ENCODE peak calls at places on chromosomes 5 and 9, in six cellular contexts. One of them, this sample, is unnamed.

GRCh38 chr9:96741771-96742170 is 36.1 kb downstream of the ZNF510 start:
- DNase-seq in GM23248: no peak
- DNase-seq in neural progenitor cell: no peak
- DNase-seq in GM23338: no peak
- DNase-seq in PC-9: no peak
- DNase-seq in PC-3: no peak
- DNase-seq in this sample: no peak

GRCh38 chr9:111282940-111283339 is 47.1 kb downstream of the OR2K2 start:
- DNase-seq in GM23248: no peak
- DNase-seq in neural progenitor cell: no peak
- DNase-seq in GM23338: no peak
- DNase-seq in PC-9: no peak
- DNase-seq in PC-3: no peak
- DNase-seq in this sample: no peak

GRCh38 chr9:97046228-97046627 is 7.3 kb upstream of the CTSV start:
- DNase-seq in GM23248: peak; percentile 31
- DNase-seq in neural progenitor cell: no peak
- DNase-seq in GM23338: peak; percentile 80
- DNase-seq in PC-9: peak; percentile 99
- DNase-seq in PC-3: peak; percentile 97
- DNase-seq in this sample: no peak

GRCh38 chr5:150350524-150351344 is 6.8 kb upstream of the TCOF1 start:
- DNase-seq in GM23248: peak; percentile 85
- DNase-seq in neural progenitor cell: peak; percentile 73
- DNase-seq in GM23338: peak; percentile 94
- DNase-seq in PC-9: peak; percentile 66
- DNase-seq in PC-3: peak; percentile 88
- DNase-seq in this sample: peak; percentile 86

GRCh38 chr5:155943516-155944407 is 383.2 kb upstream of the SGCD start:
- DNase-seq in GM23248: peak; percentile 81
- DNase-seq in neural progenitor cell: peak; percentile 74
- DNase-seq in GM23338: peak; percentile 77
- DNase-seq in PC-9: no peak
- DNase-seq in PC-3: peak; percentile 2
- DNase-seq in this sample: peak; percentile 58

GRCh38 chr9:112249277-112249676 is 74.2 kb upstream of the SUSD1 start:
- DNase-seq in GM23248: peak; percentile 55
- DNase-seq in neural progenitor cell: no peak
- DNase-seq in GM23338: no peak
- DNase-seq in PC-9: peak; percentile 61
- DNase-seq in PC-3: peak; percentile 62
- DNase-seq in this sample: peak; percentile 11

GRCh38 chr5:50958852-50959457 is 292.5 kb downstream of the PARP8 start:
- DNase-seq in GM23248: peak; percentile 70
- DNase-seq in neural progenitor cell: peak; percentile 54
- DNase-seq in GM23338: peak; percentile 74
- DNase-seq in PC-9: no peak
- DNase-seq in PC-3: peak; percentile 49
- DNase-seq in this sample: peak; percentile 61

GRCh38 chr5:151298063-151298462 is 5.5 kb downstream of the SLC36A3 start:
- DNase-seq in GM23248: peak; percentile 84
- DNase-seq in neural progenitor cell: peak; percentile 55
- DNase-seq in GM23338: peak; percentile 88
- DNase-seq in PC-9: no peak
- DNase-seq in PC-3: peak; percentile 78
- DNase-seq in this sample: no peak

GRCh38 chr9:38371495-38371894 is 21.0 kb upstream of the ALDH1B1 start:
- DNase-seq in GM23248: peak; percentile 42
- DNase-seq in neural progenitor cell: peak; percentile 21
- DNase-seq in GM23338: no peak
- DNase-seq in PC-9: no peak
- DNase-seq in PC-3: peak; percentile 63
- DNase-seq in this sample: peak; percentile 62

GRCh38 chr5:58505971-58506640 is 14.9 kb downstream of the GAPT start:
- DNase-seq in GM23248: no peak
- DNase-seq in neural progenitor cell: no peak
- DNase-seq in GM23338: no peak
- DNase-seq in PC-9: no peak
- DNase-seq in PC-3: no peak
- DNase-seq in this sample: no peak

GRCh38 chr5:119393746-119394145 is 37.9 kb downstream of the TNFAIP8 start:
- DNase-seq in GM23248: peak; percentile 67
- DNase-seq in neural progenitor cell: no peak
- DNase-seq in GM23338: no peak
- DNase-seq in PC-9: no peak
- DNase-seq in PC-3: peak; percentile 51
- DNase-seq in this sample: no peak

GRCh38 chr9:116337015-116337414 is 183.4 kb downstream of the PAPPA start:
- DNase-seq in GM23248: peak; percentile 74
- DNase-seq in neural progenitor cell: no peak
- DNase-seq in GM23338: peak; percentile 57
- DNase-seq in PC-9: no peak
- DNase-seq in PC-3: peak; percentile 10
- DNase-seq in this sample: no peak

GRCh38 chr9:14179449-14179848 is 134.5 kb downstream of the NFIB start:
- DNase-seq in GM23248: no peak
- DNase-seq in neural progenitor cell: no peak
- DNase-seq in GM23338: no peak
- DNase-seq in PC-9: peak; percentile 85
- DNase-seq in PC-3: peak; percentile 84
- DNase-seq in this sample: no peak

GRCh38 chr9:1071730-1072129 is 21.6 kb downstream of the DMRT2 start:
- DNase-seq in GM23248: no peak
- DNase-seq in neural progenitor cell: no peak
- DNase-seq in GM23338: no peak
- DNase-seq in PC-9: no peak
- DNase-seq in PC-3: peak; percentile 68
- DNase-seq in this sample: peak; percentile 25

GRCh38 chr9:124035001-124035650 is 23.6 kb downstream of the LHX2 start:
- DNase-seq in GM23248: no peak
- DNase-seq in neural progenitor cell: no peak
- DNase-seq in GM23338: no peak
- DNase-seq in PC-9: no peak
- DNase-seq in PC-3: no peak
- DNase-seq in this sample: no peak

GRCh38 chr9:130172161-130172857 is at the start of gene NCS1:
- DNase-seq in GM23248: peak; percentile 87
- DNase-seq in neural progenitor cell: peak; percentile 84
- DNase-seq in GM23338: peak; percentile 70
- DNase-seq in PC-9: no peak
- DNase-seq in PC-3: peak; percentile 38
- DNase-seq in this sample: no peak

GRCh38 chr9:114395196-114395595 is 7.4 kb upstream of the AKNA start:
- DNase-seq in GM23248: no peak
- DNase-seq in neural progenitor cell: no peak
- DNase-seq in GM23338: no peak
- DNase-seq in PC-9: no peak
- DNase-seq in PC-3: no peak
- DNase-seq in this sample: no peak

GRCh38 chr5:107104774-107105050 is 566.0 kb downstream of the EFNA5 start:
- DNase-seq in GM23248: no peak
- DNase-seq in neural progenitor cell: no peak
- DNase-seq in GM23338: peak; percentile 66
- DNase-seq in PC-9: no peak
- DNase-seq in PC-3: peak; percentile 40
- DNase-seq in this sample: no peak

GRCh38 chr9:109721021-109721420 is 59.0 kb upstream of the PALM2AKAP2 start:
- DNase-seq in GM23248: peak; percentile 26
- DNase-seq in neural progenitor cell: peak; percentile 10
- DNase-seq in GM23338: peak; percentile 29
- DNase-seq in PC-9: no peak
- DNase-seq in PC-3: no peak
- DNase-seq in this sample: no peak

GRCh38 chr9:94827584-94828304 is 101.2 kb downstream of the AOPEP start:
- DNase-seq in GM23248: no peak
- DNase-seq in neural progenitor cell: no peak
- DNase-seq in GM23338: no peak
- DNase-seq in PC-9: no peak
- DNase-seq in PC-3: no peak
- DNase-seq in this sample: no peak

GRCh38 chr9:98573749-98574278 is 134.9 kb downstream of the GABBR2 start:
- DNase-seq in GM23248: no peak
- DNase-seq in neural progenitor cell: no peak
- DNase-seq in GM23338: no peak
- DNase-seq in PC-9: no peak
- DNase-seq in PC-3: no peak
- DNase-seq in this sample: no peak
- H3F3A ChIP-seq in GM23248: no peaks in the 10 kb centered on the region
- H3F3A ChIP-seq in neural progenitor cell: no peaks in the 10 kb centered on the region
- H3F3A ChIP-seq in GM23338: no peaks in the 10 kb centered on the region
- H3F3A ChIP-seq in PC-9: peaks cover 22% of the 10 kb centered on the region
- H3F3A ChIP-seq in PC-3: no peaks in the 10 kb centered on the region
- H3F3A ChIP-seq in this sample: peaks cover 8% of the 10 kb centered on the region

DNA sequence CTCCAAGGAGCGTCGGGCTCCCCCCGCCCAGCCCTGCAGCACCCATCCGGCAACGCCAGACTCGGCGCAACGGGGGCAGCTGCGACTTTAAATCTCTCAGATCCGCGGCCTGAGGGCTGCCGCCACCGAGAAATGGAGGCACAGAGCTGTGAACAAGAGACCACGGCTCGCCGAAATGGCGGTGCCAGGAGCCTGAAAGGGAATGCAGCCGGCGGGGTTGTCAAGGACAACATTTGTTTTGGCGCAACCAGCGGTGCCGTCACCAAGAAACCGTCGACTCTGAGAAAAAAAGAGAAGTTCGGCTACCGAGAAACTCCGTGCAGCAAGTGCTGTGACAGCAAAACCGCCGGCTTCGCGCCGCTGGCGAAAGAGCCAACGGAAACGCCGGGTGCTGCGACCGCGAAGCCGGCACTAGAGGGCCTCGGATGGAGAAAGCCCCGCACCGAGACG is 2.1 kb upstream of the ANXA2R start:
- DNase-seq in GM23248: peak; percentile 91
- DNase-seq in neural progenitor cell: peak; percentile 87
- DNase-seq in GM23338: peak; percentile 78
- DNase-seq in PC-9: peak; percentile 85
- DNase-seq in PC-3: peak; percentile 81
- DNase-seq in this sample: peak; percentile 93
- TF ChIP-seq EZH2 in GM23248: no peak
- TF ChIP-seq EZH2 in neural progenitor cell: peak; percentile 68
- TF ChIP-seq EZH2 in GM23338: peak; percentile 62
- TF ChIP-seq EZH2 in PC-9: no peak
- TF ChIP-seq EZH2 in PC-3: no peak
- TF ChIP-seq EZH2 in this sample: no peak

DNA sequence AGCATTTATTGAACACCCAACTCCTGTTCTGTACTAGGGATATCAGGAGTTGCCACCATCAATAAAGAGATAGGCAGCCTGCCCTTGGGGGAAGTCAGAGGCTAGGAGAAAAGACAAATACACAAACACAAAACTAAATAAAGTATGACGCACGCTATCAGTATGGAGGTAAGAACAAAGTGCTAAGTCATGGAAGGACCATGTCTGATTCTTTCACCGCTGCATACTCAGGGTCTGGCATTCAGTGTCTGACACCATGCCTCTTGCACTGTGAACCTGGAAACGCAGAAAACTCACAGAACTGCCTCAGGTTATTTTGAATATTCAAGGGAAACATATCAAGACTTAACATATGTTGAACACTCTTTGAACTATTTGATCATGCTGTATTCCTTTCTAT is 65.2 kb downstream of the ADAMTSL1 start:
- DNase-seq in GM23248: no peak
- DNase-seq in neural progenitor cell: no peak
- DNase-seq in GM23338: no peak
- DNase-seq in PC-9: no peak
- DNase-seq in PC-3: no peak
- DNase-seq in this sample: no peak
- H3F3A ChIP-seq in GM23248: peaks cover 70% of the 10 kb centered on the region
- H3F3A ChIP-seq in neural progenitor cell: no peaks in the 10 kb centered on the region
- H3F3A ChIP-seq in GM23338: no peaks in the 10 kb centered on the region
- H3F3A ChIP-seq in PC-9: no peaks in the 10 kb centered on the region
- H3F3A ChIP-seq in PC-3: no peaks in the 10 kb centered on the region
- H3F3A ChIP-seq in this sample: no peaks in the 10 kb centered on the region

DNA sequence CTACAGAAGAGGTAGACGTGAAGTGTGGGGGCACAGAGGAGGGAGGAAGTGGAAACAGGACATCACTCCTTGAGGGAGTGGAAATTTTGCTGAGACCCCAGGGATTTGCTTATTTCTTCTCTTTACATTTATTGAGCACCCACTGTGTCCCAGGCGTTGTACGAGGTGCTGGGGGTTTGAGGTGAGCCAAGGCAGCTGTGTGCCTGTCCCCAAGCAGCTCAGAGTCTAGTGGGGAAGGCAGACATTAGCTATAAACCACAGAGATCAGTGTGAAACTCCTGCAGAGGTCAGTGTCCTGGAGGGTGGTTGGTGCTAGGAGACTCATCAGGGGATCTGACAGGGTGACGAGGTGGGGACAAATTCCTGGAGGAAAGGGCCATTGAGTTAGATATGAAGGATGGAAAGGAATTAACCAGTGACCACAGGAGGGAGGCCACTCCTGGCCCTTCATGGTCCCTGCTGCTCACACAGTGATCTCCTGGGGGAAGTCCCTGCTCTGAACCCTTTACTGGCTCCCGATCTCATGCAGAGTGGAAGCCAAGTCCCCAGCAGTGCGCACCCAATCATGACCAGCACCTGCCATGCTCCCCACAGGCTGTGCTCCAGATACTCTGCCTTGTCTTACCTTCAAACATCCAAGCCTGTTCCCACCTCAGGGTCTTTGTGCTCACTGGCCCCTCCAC is 3.4 kb upstream of the CXCL14 start:
- DNase-seq in GM23248: no peak
- DNase-seq in neural progenitor cell: no peak
- DNase-seq in GM23338: no peak
- DNase-seq in PC-9: no peak
- DNase-seq in PC-3: no peak
- DNase-seq in this sample: no peak
- TF ChIP-seq EZH2 in GM23248: no peak
- TF ChIP-seq EZH2 in neural progenitor cell: no peak
- TF ChIP-seq EZH2 in GM23338: no peak
- TF ChIP-seq EZH2 in PC-9: no peak
- TF ChIP-seq EZH2 in PC-3: no peak
- TF ChIP-seq EZH2 in this sample: no peak

This sample was measured in MM.1S.